ENCODE peak calls at places on chromosomes 7 and 10, in seven cellular contexts. H is epithelial cell of esophagus; Z is C1 segment of cervical spinal cord; J is activated CD4-positive, CD25-positive, alpha-beta regulatory T cell; E is small intestine; G is M059J; F is neuronal stem cell. O is an unnamed sample.
A peak's percentile ranks its signal among the peaks of the same experiment; 100 is the strongest.

GRCh38 chr10:86635402-86635801 is 18.9 kb upstream of the OPN4 start:
- DNase-seq in H (peak; percentile 81), Z (no peak), J (no peak), E (no peak), G (peak; percentile 60), F (no peak), O (no peak)

GRCh38 chr7:29987821-29988317 is 1.7 kb downstream of the SCRN1 start:
- DNase-seq in H (peak; percentile 79), Z (no peak), J (no peak), E (no peak), G (peak; percentile 94), F (peak; percentile 31), O (no peak)

GRCh38 chr7:147571436-147572180 is 1019.0 kb upstream of the C7orf33 start:
- DNase-seq in H (no peak), Z (no peak), J (no peak), E (no peak), G (no peak), F (no peak), O (no peak)

GRCh38 chr10:124461642-124462347 is at the start of gene LHPP:
- DNase-seq in H (peak; percentile 84), Z (peak; percentile 67), J (peak; percentile 76), E (peak; percentile 92), G (peak; percentile 78), F (peak; percentile 66), O (peak; percentile 89)

GRCh38 chr10:132417957-132418441 is 21.0 kb downstream of the PWWP2B start:
- DNase-seq in H (peak; percentile 65), Z (no peak), J (no peak), E (no peak), G (no peak), F (no peak), O (no peak)

GRCh38 chr10:59027975-59028640 is 148.3 kb upstream of the PHYHIPL start:
- DNase-seq in H (peak; percentile 40), Z (no peak), J (no peak), E (no peak), G (no peak), F (no peak), O (no peak)

GRCh38 chr10:27626821-27627359 is 118.7 kb downstream of the MKX start:
- DNase-seq in H (no peak), Z (no peak), J (no peak), E (no peak), G (no peak), F (no peak), O (no peak)

GRCh38 chr10:77555591-77556212 is 81.9 kb downstream of the KCNMA1 start:
- DNase-seq in H (no peak), Z (no peak), J (no peak), E (no peak), G (no peak), F (no peak), O (no peak)

O was measured in colonic mucosa.